ENCODE peak calls at places on chromosome 3, in four cellular contexts. U, R, K and X are unnamed samples.

GRCh38 chr3:30747771-30748281 is 141.4 kb downstream of the TGFBR2 start:
- DNase-seq in U (peak), R (no peak), K (peak), X (peak)

GRCh38 chr3:88113311-88114162 is 36.2 kb upstream of the C3orf38 start:
- DNase-seq in U (peak), R (peak), K (peak), X (peak)

GRCh38 chr3:184682671-184683070 is 29.2 kb downstream of the MAGEF1 start:
- DNase-seq in U (no peak), R (no peak), K (no peak), X (no peak)

GRCh38 chr3:127844326-127844942 is 22.1 kb upstream of the MGLL start:
- DNase-seq in U (no peak), R (no peak), K (no peak), X (no peak)

GRCh38 chr3:49616061-49616460 is 58.1 kb upstream of the APEH start:
- DNase-seq in U (no peak), R (no peak), K (no peak), X (no peak)

GRCh38 chr3:133468251-133468721 is 68.4 kb downstream of the BFSP2 start:
- DNase-seq in U (no peak), R (no peak), K (no peak), X (no peak)

GRCh38 chr3:120652896-120653545 is 29.0 kb downstream of the HGD start:
- DNase-seq in U (no peak), R (no peak), K (no peak), X (no peak)

GRCh38 chr3:46898321-46899150 is 21.0 kb downstream of the PTH1R start:
- DNase-seq in U (no peak), R (no peak), K (no peak), X (no peak)

GRCh38 chr3:186477876-186478275 is 66.3 kb downstream of the CRYGS start:
- DNase-seq in U (no peak), R (no peak), K (no peak), X (no peak)

GRCh38 chr3:119292666-119293065 is 1.5 kb upstream of the ARHGAP31 start:
- DNase-seq in U (no peak), R (no peak), K (no peak), X (no peak)

GRCh38 chr3:119294402-119294888 is 262 bp downstream of the ARHGAP31 start:
- DNase-seq in U (no peak), R (no peak), K (no peak), X (no peak)

GRCh38 chr3:119294889-119295769 is 946 bp downstream of the ARHGAP31 start:
- DNase-seq in U (no peak), R (no peak), K (no peak), X (peak)

GRCh38 chr3:119293105-119293683 is 989 bp upstream of the ARHGAP31 start:
- DNase-seq in U (no peak), R (no peak), K (no peak), X (no peak)

DNA sequence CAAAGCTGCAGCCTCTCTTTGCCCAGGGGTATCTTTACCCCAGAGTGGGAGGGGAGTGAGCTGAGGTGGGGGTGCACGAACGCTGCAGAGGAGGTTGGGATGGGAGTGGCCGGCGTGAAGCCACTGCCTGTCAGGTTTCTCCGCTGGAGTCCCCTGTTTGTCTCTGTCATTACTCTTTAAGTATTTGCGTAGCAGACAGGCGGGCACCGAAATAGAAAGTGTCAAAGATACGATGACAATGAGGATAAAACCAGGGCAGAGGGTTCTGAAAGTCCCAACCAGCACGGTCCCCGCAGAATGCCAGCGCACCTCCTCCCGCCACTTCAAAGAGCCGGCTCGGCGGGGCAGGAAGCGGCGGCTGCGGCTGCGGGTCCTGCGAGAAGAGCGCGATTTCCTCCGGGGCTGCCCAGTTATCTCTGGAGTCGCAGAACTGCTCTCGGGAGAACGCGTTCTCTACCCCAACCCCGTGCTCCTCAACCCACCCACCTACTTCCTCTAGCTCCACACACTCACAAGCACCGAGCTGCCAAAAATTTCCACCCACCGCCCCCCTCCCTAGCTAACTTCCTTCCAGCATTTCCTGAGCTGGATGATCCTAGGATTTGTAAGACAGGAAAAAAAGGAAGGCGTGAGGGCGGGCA is at the start of gene ARHGAP31:
- DNase-seq in U (no peak), R (peak), K (peak), X (peak)
- TF ChIP-seq POLR2AphosphoS5 in U (no peak), R (no peak), K (no peak), X (no peak)

GRCh38 chr3:68876112-68876713 is 56.1 kb downstream of the TAFA4 start:
- DNase-seq in U (peak), R (peak), K (peak), X (peak)
- TF ChIP-seq ELF1 in U (no peak), R (no peak), K (no peak), X (no peak)

DNA sequence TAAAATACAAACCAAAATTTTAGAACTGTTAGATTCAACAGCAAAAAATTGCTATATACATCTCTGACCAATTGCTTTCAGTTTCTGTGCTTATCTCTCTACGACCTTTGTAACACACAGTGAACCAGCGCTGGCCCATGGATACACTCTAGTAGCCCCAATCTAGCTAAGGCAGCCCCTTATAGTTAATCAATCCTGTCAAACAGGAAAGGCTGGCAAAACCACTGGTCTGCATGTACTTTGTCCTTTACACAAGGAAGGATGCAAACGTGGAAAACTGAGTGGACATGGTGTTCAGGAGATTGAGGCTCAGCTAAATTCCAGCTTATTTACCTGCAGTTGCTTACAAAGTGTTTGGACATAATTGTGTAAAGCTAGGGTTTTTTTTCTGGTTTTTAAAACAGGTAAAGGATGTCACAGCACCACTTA is 25.9 kb downstream of the ADGRG7 start:
- DNase-seq in U (no peak), R (peak), K (peak), X (no peak)
- TF ChIP-seq MAX in U (no peak), R (no peak), K (no peak), X (no peak)

GRCh38 chr3:124935794-124936542 is 1.4 kb upstream of the MUC13 start:
- DNase-seq in U (no peak), R (no peak), K (peak), X (no peak)

GRCh38 chr3:124935264-124935663 is 713 bp upstream of the MUC13 start:
- DNase-seq in U (no peak), R (no peak), K (no peak), X (no peak)

GRCh38 chr3:124937049-124937448 is 2.5 kb upstream of the MUC13 start:
- DNase-seq in U (no peak), R (no peak), K (no peak), X (no peak)

GRCh38 chr3:124938896-124939295 is 4.3 kb upstream of the MUC13 start:
- DNase-seq in U (no peak), R (no peak), K (no peak), X (no peak)

GRCh38 chr3:124934577-124934976 is at the start of gene MUC13:
- DNase-seq in U (no peak), R (no peak), K (peak), X (no peak)
- TF ChIP-seq POLR2AphosphoS5 in U (no peak), R (no peak), K (no peak), X (no peak)